ENCODE peak calls at places on chromosomes 13 and 19, in five cellular contexts. U is K562; S is effector memory CD4-positive, alpha-beta T cell; O is AG10803; V is mucosa of gallbladder. Z is an unnamed sample.

GRCh38 chr19:30070198-30070969 is 128.3 kb downstream of the URI1 start:
- DNase-seq in U (no peak), S (no peak), O (no peak), V (no peak), Z (no peak)

GRCh38 chr13:32033744-32034143 is 2.2 kb downstream of the FRY start:
- DNase-seq in U (no peak), S (no peak), O (peak; percentile 13), V (no peak), Z (no peak)

GRCh38 chr19:4256563-4256962 is 9.7 kb downstream of the YJU2 start:
- DNase-seq in U (peak; percentile 11), S (no peak), O (no peak), V (no peak), Z (no peak)

GRCh38 chr19:40420766-40421467 is 4.9 kb downstream of the SERTAD1 start:
- DNase-seq in U (peak; percentile 82), S (peak; percentile 63), O (peak; percentile 92), V (peak; percentile 93), Z (peak; percentile 77)

GRCh38 chr13:96082640-96083039 is 7.3 kb upstream of the HS6ST3 start:
- DNase-seq in U (no peak), S (no peak), O (no peak), V (no peak), Z (no peak)

GRCh38 chr19:12090807-12091206 is 26.3 kb downstream of the ZNF844 start:
- DNase-seq in U (peak; percentile 57), S (peak; percentile 6), O (peak; percentile 59), V (peak; percentile 58), Z (no peak)

GRCh38 chr19:1069009-1069779 is 2.2 kb downstream of the ARHGAP45 start:
- DNase-seq in U (no peak), S (peak; percentile 69), O (no peak), V (peak; percentile 72), Z (no peak)

GRCh38 chr19:30471441-30471840 is 99.3 kb downstream of the ZNF536 start:
- DNase-seq in U (no peak), S (no peak), O (no peak), V (no peak), Z (no peak)

GRCh38 chr19:19185853-19186728 is 5.9 kb downstream of the BORCS8 start:
- DNase-seq in U (peak; percentile 69), S (peak; percentile 22), O (peak; percentile 16), V (no peak), Z (peak; percentile 77)

GRCh38 chr19:48900477-48901452 is 653 bp downstream of the NUCB1 start:
- DNase-seq in U (peak; percentile 61), S (no peak), O (peak; percentile 46), V (no peak), Z (peak; percentile 44)

GRCh38 chr13:75569576-75569975 is 20.0 kb downstream of the UCHL3 start:
- DNase-seq in U (no peak), S (no peak), O (no peak), V (no peak), Z (no peak)

GRCh38 chr13:113545455-113545930 is 39.1 kb upstream of the TFDP1 start:
- DNase-seq in U (no peak), S (no peak), O (peak; percentile 31), V (no peak), Z (no peak)

GRCh38 chr19:18091217-18091608 is 4.5 kb upstream of the IL12RB1 start:
- DNase-seq in U (peak; percentile 56), S (peak; percentile 78), O (no peak), V (peak; percentile 67), Z (no peak)

GRCh38 chr19:43624933-43625332 is 5.5 kb upstream of the ZNF428 start:
- DNase-seq in U (peak; percentile 88), S (peak; percentile 73), O (no peak), V (peak; percentile 26), Z (no peak)

GRCh38 chr13:112457485-112457884 is 81.3 kb downstream of the SPACA7 start:
- DNase-seq in U (no peak), S (no peak), O (no peak), V (no peak), Z (no peak)

GRCh38 chr19:8396563-8397203 is 6.5 kb downstream of the RAB11B start:
- DNase-seq in U (peak; percentile 84), S (peak; percentile 58), O (peak; percentile 41), V (no peak), Z (peak; percentile 83)